ENCODE peak calls at places on chromosomes 6 and 20, in five cellular contexts. Q is cardiac fibroblast, L is RWPE1, C is left ventricle myocardium inferior, S is ovary. A is an unnamed sample.
A peak's percentile ranks its signal among the peaks of the same experiment; 100 is the strongest.

GRCh38 chr6:164396071-164397047 is 913.0 kb downstream of the C6orf118 start:
- DNase-seq in Q (no peak), L (no peak), C (no peak), S (no peak), A (no peak)

GRCh38 chr6:169236988-169237387 is 16.7 kb downstream of the THBS2 start:
- DNase-seq in Q (no peak), L (no peak), C (no peak), S (no peak), A (no peak)

GRCh38 chr6:66628917-66629316 is 921.9 kb upstream of the EYS start:
- DNase-seq in Q (peak; percentile 45), L (no peak), C (no peak), S (no peak), A (no peak)

GRCh38 chr6:48541669-48542068 is 430.7 kb upstream of the PTCHD4 start:
- DNase-seq in Q (no peak), L (peak; percentile 21), C (no peak), S (no peak), A (no peak)

GRCh38 chr6:83231146-83231545 is 38.0 kb downstream of the RWDD2A start:
- DNase-seq in Q (peak; percentile 72), L (no peak), C (no peak), S (no peak), A (peak; percentile 78)

GRCh38 chr6:13614126-13614925 is 809 bp upstream of the NOL7 start:
- DNase-seq in Q (peak; percentile 60), L (peak; percentile 49), C (peak; percentile 44), S (no peak), A (no peak)

GRCh38 chr20:62791301-62792181 is 4.7 kb upstream of the MRGBP start:
- DNase-seq in Q (peak; percentile 95), L (peak; percentile 96), C (peak; percentile 78), S (peak; percentile 87), A (peak; percentile 70)

GRCh38 chr6:166565084-166565651 is 21.3 kb downstream of the RAMACL start:
- DNase-seq in Q (peak; percentile 64), L (no peak), C (peak; percentile 69), S (no peak), A (no peak)

GRCh38 chr20:40966103-40966502 is 62.5 kb upstream of the TOP1 start:
- DNase-seq in Q (no peak), L (no peak), C (no peak), S (no peak), A (no peak)

GRCh38 chr6:27688014-27688586 is 215.2 kb upstream of the ZNF184 start:
- DNase-seq in Q (peak; percentile 87), L (peak; percentile 73), C (peak; percentile 48), S (peak; percentile 88), A (peak; percentile 75)

GRCh38 chr20:3712279-3712873 is at the start of gene SIGLEC1:
- DNase-seq in Q (no peak), L (no peak), C (peak; percentile 70), S (no peak), A (no peak)

GRCh38 chr6:74408844-74409243 is 712.8 kb downstream of the CD109 start:
- DNase-seq in Q (peak; percentile 4), L (no peak), C (no peak), S (no peak), A (no peak)

GRCh38 chr20:25544316-25544715 is 41.0 kb downstream of the NINL start:
- DNase-seq in Q (peak; percentile 33), L (no peak), C (no peak), S (no peak), A (no peak)

GRCh38 chr6:81834141-81834621 is 81.7 kb upstream of the TENT5A start:
- DNase-seq in Q (peak; percentile 88), L (no peak), C (peak; percentile 58), S (peak; percentile 57), A (peak; percentile 22)

GRCh38 chr20:44302026-44302669 is 8.9 kb downstream of the FITM2 start:
- DNase-seq in Q (no peak), L (no peak), C (peak; percentile 38), S (no peak), A (no peak)

GRCh38 chr6:11607381-11607780 is 69.8 kb downstream of the TMEM170B start:
- DNase-seq in Q (peak; percentile 73), L (no peak), C (no peak), S (no peak), A (no peak)

GRCh38 chr20:57753332-57754164 is 43.7 kb upstream of the PMEPA1 start:
- DNase-seq in Q (no peak), L (no peak), C (peak; percentile 18), S (no peak), A (no peak)

GRCh38 chr6:95091823-95092436 is 485.4 kb upstream of the MANEA start:
- DNase-seq in Q (peak; percentile 67), L (peak; percentile 33), C (no peak), S (no peak), A (no peak)

GRCh38 chr6:159074120-159074684 is 29.4 kb upstream of the TAGAP start:
- DNase-seq in Q (peak; percentile 57), L (peak; percentile 44), C (no peak), S (no peak), A (peak; percentile 1)

GRCh38 chr6:151330130-151330715 is 61.1 kb downstream of the ZBTB2 start:
- DNase-seq in Q (peak; percentile 87), L (no peak), C (no peak), S (no peak), A (peak; percentile 67)

GRCh38 chr6:158686791-158687381 is 37.0 kb downstream of the SYTL3 start:
- DNase-seq in Q (no peak), L (no peak), C (no peak), S (no peak), A (no peak)

GRCh38 chr6:16781348-16782169 is 20.3 kb upstream of the ATXN1 start:
- DNase-seq in Q (no peak), L (peak; percentile 27), C (no peak), S (no peak), A (no peak)

GRCh38 chr6:1181939-1182338 is 130.0 kb upstream of the FOXQ1 start:
- DNase-seq in Q (no peak), L (no peak), C (no peak), S (no peak), A (no peak)

GRCh38 chr20:14782731-14783130 is 445.3 kb upstream of the FLRT3 start:
- DNase-seq in Q (no peak), L (no peak), C (no peak), S (no peak), A (no peak)

GRCh38 chr20:58433759-58434158 is 44.7 kb downstream of the VAPB start:
- DNase-seq in Q (peak; percentile 74), L (peak; percentile 75), C (no peak), S (no peak), A (no peak)

GRCh38 chr20:50133474-50134217 is 19.9 kb downstream of the PEDS1 start:
- DNase-seq in Q (no peak), L (no peak), C (no peak), S (no peak), A (no peak)
- TF ChIP-seq CTCF in Q (peak; percentile 34), L (no peak), C (peak; percentile 29), S (no peak), A (no peak)

GRCh38 chr6:41441598-41442205 is 104.5 kb upstream of the FOXP4 start:
- DNase-seq in Q (no peak), L (no peak), C (no peak), S (no peak), A (no peak)

GRCh38 chr6:41439524-41440418 is 104.4 kb downstream of the NCR2 start:
- DNase-seq in Q (no peak), L (no peak), C (no peak), S (no peak), A (no peak)

GRCh38 chr6:41437604-41438003 is 102.2 kb downstream of the NCR2 start:
- DNase-seq in Q (no peak), L (no peak), C (no peak), S (no peak), A (no peak)

GRCh38 chr6:41440958-41441357 is 105.2 kb upstream of the FOXP4 start:
- DNase-seq in Q (no peak), L (no peak), C (no peak), S (no peak), A (no peak)

GRCh38 chr6:41438746-41439145 is 103.3 kb downstream of the NCR2 start:
- DNase-seq in Q (no peak), L (no peak), C (no peak), S (no peak), A (no peak)
- TF ChIP-seq CTCF in Q (no peak), L (no peak), C (no peak), S (no peak), A (no peak)

DNA sequence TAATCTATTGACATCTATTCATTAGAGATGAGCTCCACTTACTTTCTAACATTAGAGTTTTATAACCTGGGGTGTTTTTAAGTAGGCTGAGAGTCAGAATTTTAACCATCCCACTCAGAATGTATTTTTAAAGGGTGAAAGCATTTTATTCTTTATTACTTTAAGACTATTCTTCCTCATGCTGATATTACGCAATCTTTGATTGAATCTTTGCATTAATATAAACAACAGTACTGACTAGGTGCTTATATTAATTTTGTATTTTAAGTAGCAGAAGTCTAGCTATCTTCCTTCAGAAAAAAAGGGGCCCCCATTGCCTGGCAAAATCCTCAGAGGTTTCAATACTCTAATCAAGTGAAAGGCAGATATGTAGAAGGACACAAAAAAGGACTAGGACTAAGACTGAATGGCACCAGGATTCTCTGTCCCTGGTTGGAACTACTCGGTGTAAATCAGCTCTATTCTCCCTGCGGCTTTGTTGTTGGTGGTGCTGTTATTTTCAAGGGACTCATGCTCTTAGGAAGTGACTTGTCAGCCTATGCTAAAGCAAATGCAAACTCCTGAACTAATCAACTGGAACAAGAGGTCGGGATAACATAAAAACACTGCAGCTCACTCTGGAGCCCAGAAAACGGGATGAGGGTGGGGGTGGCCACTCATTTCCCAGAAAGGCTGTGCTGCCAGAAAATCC is 1324.4 kb downstream of the GRIK2 start:
- DNase-seq in Q (no peak), L (no peak), C (no peak), S (no peak), A (no peak)
- TF ChIP-seq CTCF in Q (no peak), L (no peak), C (no peak), S (no peak), A (no peak)

DNA sequence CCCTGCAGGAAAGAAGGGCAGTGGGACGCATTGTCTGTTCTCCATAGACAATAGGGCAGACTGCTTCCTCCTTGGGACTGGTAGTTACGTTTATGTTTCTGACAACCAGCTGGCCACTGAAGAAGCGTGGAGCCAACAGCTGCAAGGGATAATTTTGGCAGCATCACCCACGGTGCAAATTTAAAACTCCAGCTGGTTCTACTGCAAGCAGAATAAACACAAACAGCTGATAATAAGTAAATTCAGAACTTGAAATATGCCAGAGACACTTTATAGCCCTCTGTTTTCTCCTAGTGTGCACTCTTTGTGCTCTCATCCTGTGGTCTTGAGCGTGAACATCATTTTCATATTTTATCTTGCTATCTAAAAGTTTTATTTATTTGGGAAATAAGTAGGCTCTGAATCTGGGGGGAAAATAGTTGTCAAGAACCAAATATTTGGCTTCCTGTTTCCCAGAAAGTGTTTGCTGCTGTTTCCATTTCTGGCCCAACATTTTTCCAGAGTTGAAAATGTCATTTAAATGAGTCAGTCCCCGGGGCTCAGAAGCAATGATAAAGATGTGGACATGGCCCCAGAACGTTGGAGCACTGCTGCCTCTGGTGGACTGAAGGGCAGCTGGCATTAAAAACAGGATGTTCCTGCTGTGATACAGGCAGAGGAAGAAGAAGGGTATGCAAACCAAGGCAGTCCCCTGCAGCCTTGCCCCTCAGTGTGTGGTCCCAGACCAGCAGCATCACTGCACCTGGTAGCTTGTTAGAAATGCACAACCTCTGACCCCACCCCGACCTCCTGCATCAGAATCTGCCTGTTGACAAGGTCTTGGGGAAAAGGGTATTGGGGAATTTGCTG is 12.5 kb upstream of the THBD start:
- DNase-seq in Q (peak; percentile 90), L (peak; percentile 52), C (peak; percentile 44), S (peak; percentile 67), A (no peak)
- TF ChIP-seq CTCF in Q (peak; percentile 79), L (peak; percentile 25), C (peak; percentile 64), S (peak; percentile 57), A (peak; percentile 64)

GRCh38 chr6:62150048-62150663 is 135.9 kb downstream of the KHDRBS2 start:
- DNase-seq in Q (peak; percentile 46), L (peak; percentile 30), C (no peak), S (no peak), A (no peak)
- TF ChIP-seq CTCF in Q (peak; percentile 48), L (peak; percentile 70), C (peak; percentile 49), S (no peak), A (peak; percentile 2)

A was measured in AG09319.